ENCODE peak calls at places on chromosomes 7 and 10, in four cellular contexts. One of them, this sample, is unnamed.

GRCh38 chr7:152522551-152522950 is 86.7 kb upstream of the KMT2C start:
- DNase-seq in CD8-positive, alpha-beta memory T cell: no peak
- DNase-seq in pancreas: no peak
- DNase-seq in colonic mucosa: no peak
- DNase-seq in this sample: no peak

GRCh38 chr10:103192089-103192450 is 1.0 kb downstream of the NT5C2 start:
- DNase-seq in CD8-positive, alpha-beta memory T cell: no peak
- DNase-seq in pancreas: no peak
- DNase-seq in colonic mucosa: no peak
- DNase-seq in this sample: no peak

GRCh38 chr7:158606111-158606510 is 18.5 kb upstream of the PTPRN2 start:
- DNase-seq in CD8-positive, alpha-beta memory T cell: no peak
- DNase-seq in pancreas: no peak
- DNase-seq in colonic mucosa: no peak
- DNase-seq in this sample: no peak

GRCh38 chr10:120221873-120222485 is 235.0 kb upstream of the PLPP4 start:
- DNase-seq in CD8-positive, alpha-beta memory T cell: no peak
- DNase-seq in pancreas: peak; percentile 19
- DNase-seq in colonic mucosa: peak; percentile 54
- DNase-seq in this sample: no peak

GRCh38 chr7:91043924-91044660 is 220.1 kb upstream of the FZD1 start:
- DNase-seq in CD8-positive, alpha-beta memory T cell: no peak
- DNase-seq in pancreas: no peak
- DNase-seq in colonic mucosa: no peak
- DNase-seq in this sample: no peak

GRCh38 chr10:86940677-86941076 is 16.7 kb downstream of the MMRN2 start:
- DNase-seq in CD8-positive, alpha-beta memory T cell: no peak
- DNase-seq in pancreas: no peak
- DNase-seq in colonic mucosa: peak; percentile 17
- DNase-seq in this sample: no peak

GRCh38 chr10:86715156-86715795 is 41.1 kb upstream of the BMPR1A start:
- DNase-seq in CD8-positive, alpha-beta memory T cell: no peak
- DNase-seq in pancreas: no peak
- DNase-seq in colonic mucosa: no peak
- DNase-seq in this sample: no peak

GRCh38 chr10:697097-697875 is 7.8 kb upstream of the DIP2C start:
- DNase-seq in CD8-positive, alpha-beta memory T cell: no peak
- DNase-seq in pancreas: no peak
- DNase-seq in colonic mucosa: no peak
- DNase-seq in this sample: no peak

GRCh38 chr7:64651203-64651602 is 14.7 kb upstream of the ZNF107 start:
- DNase-seq in CD8-positive, alpha-beta memory T cell: no peak
- DNase-seq in pancreas: no peak
- DNase-seq in colonic mucosa: no peak
- DNase-seq in this sample: no peak

GRCh38 chr7:121546632-121547340 is 150.7 kb upstream of the FAM3C start:
- DNase-seq in CD8-positive, alpha-beta memory T cell: no peak
- DNase-seq in pancreas: no peak
- DNase-seq in colonic mucosa: no peak
- DNase-seq in this sample: no peak

GRCh38 chr7:883029-884021 is 7.0 kb downstream of the GET4 start:
- DNase-seq in CD8-positive, alpha-beta memory T cell: no peak
- DNase-seq in pancreas: no peak
- DNase-seq in colonic mucosa: no peak
- DNase-seq in this sample: no peak

GRCh38 chr7:884191-885003 is 8.0 kb downstream of the GET4 start:
- DNase-seq in CD8-positive, alpha-beta memory T cell: no peak
- DNase-seq in pancreas: no peak
- DNase-seq in colonic mucosa: no peak
- DNase-seq in this sample: no peak

GRCh38 chr7:886626-887487 is 10.5 kb downstream of the GET4 start:
- DNase-seq in CD8-positive, alpha-beta memory T cell: no peak
- DNase-seq in pancreas: no peak
- DNase-seq in colonic mucosa: no peak
- DNase-seq in this sample: no peak

GRCh38 chr7:885893-886625 is 9.7 kb downstream of the GET4 start:
- DNase-seq in CD8-positive, alpha-beta memory T cell: no peak
- DNase-seq in pancreas: no peak
- DNase-seq in colonic mucosa: no peak
- DNase-seq in this sample: no peak

GRCh38 chr7:885261-885892 is 9.0 kb downstream of the GET4 start:
- DNase-seq in CD8-positive, alpha-beta memory T cell: no peak
- DNase-seq in pancreas: no peak
- DNase-seq in colonic mucosa: no peak
- DNase-seq in this sample: no peak
- H3K27ac ChIP-seq in CD8-positive, alpha-beta memory T cell: no peak overlapping the region
- H3K27ac ChIP-seq in pancreas: no peak overlapping the region
- H3K27ac ChIP-seq in colonic mucosa: no peak overlapping the region
- H3K27ac ChIP-seq in this sample: no peak overlapping the region

DNA sequence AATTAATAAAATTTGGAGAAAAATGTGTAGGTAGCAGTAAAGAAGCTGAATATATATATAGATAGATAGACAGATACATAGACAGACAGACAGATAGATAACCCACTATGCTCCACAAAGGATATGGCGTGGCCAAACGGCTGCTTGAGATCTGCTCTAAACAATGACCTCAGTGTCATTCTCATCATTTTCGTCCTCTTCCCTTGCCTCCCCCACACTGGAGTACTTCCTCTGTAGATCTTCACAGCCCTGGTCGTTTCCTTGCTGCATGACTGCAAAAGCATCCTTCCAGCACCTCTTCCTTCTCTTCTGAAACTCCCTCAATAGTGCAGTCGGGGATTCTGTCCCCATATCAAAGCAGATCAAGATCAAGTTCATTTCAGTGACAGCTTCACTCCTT is 35.6 kb upstream of the ATP6V0A4 start:
- DNase-seq in CD8-positive, alpha-beta memory T cell: no peak
- DNase-seq in pancreas: no peak
- DNase-seq in colonic mucosa: no peak
- DNase-seq in this sample: no peak
- H3K27me3 ChIP-seq in CD8-positive, alpha-beta memory T cell: peaks cover 4% of the 10 kb centered on the region
- H3K27me3 ChIP-seq in pancreas: no peaks in the 10 kb centered on the region
- H3K27me3 ChIP-seq in colonic mucosa: no peaks in the 10 kb centered on the region
- H3K27me3 ChIP-seq in this sample: no peaks in the 10 kb centered on the region

DNA sequence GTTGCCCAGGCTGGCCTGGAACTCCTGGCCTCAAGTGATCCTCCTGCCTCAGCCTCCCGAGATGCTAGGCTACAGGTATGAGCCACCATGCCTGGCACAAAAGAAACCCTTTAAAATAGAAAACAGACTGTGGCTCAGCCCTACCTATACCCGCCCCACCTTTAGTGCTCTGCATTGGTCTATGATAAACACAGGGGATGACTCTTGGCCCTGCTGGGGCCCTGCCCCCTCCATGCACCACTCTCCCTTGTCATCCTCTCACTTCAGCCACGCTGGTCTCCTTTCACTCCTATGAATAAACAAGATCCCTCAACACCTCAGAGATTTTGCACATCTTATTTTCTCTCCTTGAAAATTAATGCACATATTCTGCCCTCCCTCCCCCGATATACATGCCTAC is 251.4 kb upstream of the KLF14 start:
- DNase-seq in CD8-positive, alpha-beta memory T cell: no peak
- DNase-seq in pancreas: no peak
- DNase-seq in colonic mucosa: no peak
- DNase-seq in this sample: no peak
- H3K27ac ChIP-seq in CD8-positive, alpha-beta memory T cell: peak overlapping the region; percentile 48
- H3K27ac ChIP-seq in pancreas: no peak overlapping the region
- H3K27ac ChIP-seq in colonic mucosa: no peak overlapping the region
- H3K27ac ChIP-seq in this sample: peak overlapping the region; percentile 49

GRCh38 chr10:43216931-43217562 is 49.8 kb downstream of the RASGEF1A start:
- DNase-seq in CD8-positive, alpha-beta memory T cell: no peak
- DNase-seq in pancreas: no peak
- DNase-seq in colonic mucosa: no peak
- DNase-seq in this sample: no peak

GRCh38 chr10:43218951-43219837 is 47.7 kb downstream of the RASGEF1A start:
- DNase-seq in CD8-positive, alpha-beta memory T cell: no peak
- DNase-seq in pancreas: no peak
- DNase-seq in colonic mucosa: no peak
- DNase-seq in this sample: no peak

GRCh38 chr10:43215758-43216455 is 51.0 kb downstream of the RASGEF1A start:
- DNase-seq in CD8-positive, alpha-beta memory T cell: no peak
- DNase-seq in pancreas: no peak
- DNase-seq in colonic mucosa: no peak
- DNase-seq in this sample: no peak

GRCh38 chr10:43218206-43218950 is 48.5 kb downstream of the RASGEF1A start:
- DNase-seq in CD8-positive, alpha-beta memory T cell: no peak
- DNase-seq in pancreas: no peak
- DNase-seq in colonic mucosa: no peak
- DNase-seq in this sample: no peak

DNA sequence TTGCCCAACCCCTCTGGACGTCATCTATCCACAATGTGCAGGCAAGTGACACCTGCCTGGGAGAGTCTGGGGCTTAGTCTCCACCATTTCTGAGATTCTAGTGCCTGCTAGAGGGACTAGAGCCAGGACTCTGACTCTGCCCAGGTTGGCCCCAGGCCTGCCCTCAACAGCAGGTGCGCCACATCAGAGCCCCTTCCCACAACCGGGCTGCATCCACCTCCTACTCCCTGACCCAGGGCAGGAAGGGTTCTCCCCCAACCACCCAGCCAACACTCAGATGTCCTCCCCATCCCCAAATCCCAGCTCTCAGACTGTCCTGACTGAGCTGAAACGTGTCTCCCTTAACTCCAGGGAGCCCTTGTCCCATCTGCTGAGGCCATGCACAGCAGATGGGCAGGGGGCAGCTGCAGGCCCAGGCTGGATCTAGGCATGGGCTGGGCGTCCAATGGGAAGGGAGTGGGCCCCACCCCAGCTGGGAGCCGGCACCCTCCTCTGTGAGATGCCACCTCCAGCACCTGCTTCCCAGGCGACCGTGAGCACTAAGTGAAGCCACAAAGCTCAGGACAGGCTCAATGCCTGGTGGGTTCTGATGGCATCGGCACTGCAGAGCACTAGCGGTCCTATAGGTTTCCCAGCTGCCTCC is 49.2 kb downstream of the RASGEF1A start:
- DNase-seq in CD8-positive, alpha-beta memory T cell: no peak
- DNase-seq in pancreas: no peak
- DNase-seq in colonic mucosa: no peak
- DNase-seq in this sample: no peak
- H3K27me3 ChIP-seq in CD8-positive, alpha-beta memory T cell: no peaks in the 10 kb centered on the region
- H3K27me3 ChIP-seq in pancreas: no peaks in the 10 kb centered on the region
- H3K27me3 ChIP-seq in colonic mucosa: no peaks in the 10 kb centered on the region
- H3K27me3 ChIP-seq in this sample: no peaks in the 10 kb centered on the region

GRCh38 chr7:94389381-94389780 is 5.3 kb upstream of the COL1A2 start:
- DNase-seq in CD8-positive, alpha-beta memory T cell: no peak
- DNase-seq in pancreas: no peak
- DNase-seq in colonic mucosa: no peak
- DNase-seq in this sample: no peak
- H3K27ac ChIP-seq in CD8-positive, alpha-beta memory T cell: no peak overlapping the region
- H3K27ac ChIP-seq in pancreas: no peak overlapping the region
- H3K27ac ChIP-seq in colonic mucosa: peak overlapping the region; percentile 22
- H3K27ac ChIP-seq in this sample: no peak overlapping the region

DNA sequence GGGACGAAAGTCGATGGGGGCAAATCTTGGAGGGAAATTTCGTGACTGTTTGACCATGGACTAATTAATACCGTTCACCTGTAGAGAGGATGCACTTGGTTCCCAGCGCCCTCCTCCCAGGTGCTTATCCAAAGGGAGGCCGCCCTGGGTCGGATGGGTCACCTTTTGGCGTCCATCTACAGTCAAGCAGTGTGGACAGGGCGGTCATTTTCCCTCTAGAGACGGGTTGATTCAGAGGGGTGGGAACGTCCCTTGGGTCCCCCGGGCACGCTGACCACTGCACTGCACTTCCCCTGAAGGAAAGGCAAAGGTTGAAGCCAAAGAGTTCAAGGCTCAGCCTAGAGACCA is 2.0 kb downstream of the PRR15 start:
- DNase-seq in CD8-positive, alpha-beta memory T cell: no peak
- DNase-seq in pancreas: no peak
- DNase-seq in colonic mucosa: no peak
- DNase-seq in this sample: no peak
- H3K27me3 ChIP-seq in CD8-positive, alpha-beta memory T cell: peaks cover 26% of the 10 kb centered on the region
- H3K27me3 ChIP-seq in pancreas: no peaks in the 10 kb centered on the region
- H3K27me3 ChIP-seq in colonic mucosa: no peaks in the 10 kb centered on the region
- H3K27me3 ChIP-seq in this sample: peaks cover 53% of the 10 kb centered on the region